ENCODE peak calls at places on chromosome 22, in five cellular contexts. P, V, L, G and X are unnamed samples.

GRCh38 chr22:33299245-33299956 is 241.2 kb upstream of the SYN3 start:
- DNase-seq in V (no peak), L (no peak), P (no peak), G (peak; percentile 14), X (no peak)

GRCh38 chr22:49268924-49269323 is 558.7 kb downstream of the BRD1 start:
- DNase-seq in V (no peak), L (no peak), G (no peak), P (no peak), X (no peak)

GRCh38 chr22:37552560-37553163 is 7.6 kb upstream of the CDC42EP1 start:
- DNase-seq in P (peak; percentile 72), L (no peak), G (peak; percentile 94), V (no peak), X (no peak)

GRCh38 chr22:49168219-49168813 is 659.4 kb downstream of the BRD1 start:
- DNase-seq in G (no peak), V (no peak), P (no peak), L (no peak), X (no peak)

GRCh38 chr22:43081968-43082367 is 7.2 kb downstream of the TTLL1 start:
- DNase-seq in G (no peak), L (no peak), P (no peak), V (no peak), X (no peak)

GRCh38 chr22:46622081-46622521 is 1.9 kb downstream of the GRAMD4 start:
- DNase-seq in V (no peak), L (peak; percentile 19), P (no peak), G (no peak), X (no peak)

GRCh38 chr22:29400576-29400975 is 12.2 kb upstream of the AP1B1 start:
- DNase-seq in G (no peak), V (no peak), L (no peak), P (no peak), X (no peak)

GRCh38 chr22:29225422-29226090 is 19.9 kb downstream of the EMID1 start:
- DNase-seq in G (no peak), V (peak; percentile 74), L (peak; percentile 49), P (no peak), X (no peak)

GRCh38 chr22:37566329-37566837 is 6.1 kb downstream of the CDC42EP1 start:
- DNase-seq in G (no peak), V (peak; percentile 79), L (no peak), P (no peak), X (no peak)

GRCh38 chr22:30809086-30809485 is 114.4 kb downstream of the OSBP2 start:
- DNase-seq in L (no peak), P (no peak), G (no peak), V (no peak), X (no peak)

GRCh38 chr22:30183271-30183670 is 63.3 kb downstream of the LIF start:
- DNase-seq in G (no peak), V (no peak), P (no peak), L (no peak), X (no peak)

GRCh38 chr22:42925598-42925997 is 68.5 kb upstream of the ARFGAP3 start:
- DNase-seq in L (no peak), V (peak; percentile 41), G (no peak), P (no peak), X (no peak)

GRCh38 chr22:29377979-29378378 is 10.4 kb downstream of the AP1B1 start:
- DNase-seq in G (no peak), L (no peak), P (no peak), V (no peak), X (no peak)

GRCh38 chr22:27876684-27877083 is 42.4 kb downstream of the PITPNB start:
- DNase-seq in V (no peak), G (peak; percentile 34), P (no peak), L (no peak), X (peak; percentile 97)

GRCh38 chr22:49013707-49014106 is 814.0 kb downstream of the BRD1 start:
- DNase-seq in G (no peak), P (no peak), V (peak; percentile 54), L (no peak), X (no peak)

GRCh38 chr22:19182472-19183157 is 4.1 kb upstream of the SLC25A1 start:
- DNase-seq in V (no peak), P (no peak), L (no peak), G (no peak), X (no peak)

GRCh38 chr22:29315286-29316195 is at the start of gene RASL10A:
- DNase-seq in P (no peak), V (peak; percentile 37), G (peak; percentile 69), L (no peak), X (no peak)

GRCh38 chr22:30305519-30305905 is 16.2 kb upstream of the CASTOR1 start:
- DNase-seq in P (no peak), G (no peak), V (peak; percentile 70), L (peak; percentile 55), X (no peak)

GRCh38 chr22:26558246-26558895 is 31.6 kb downstream of the TPST2 start:
- DNase-seq in L (no peak), P (no peak), V (no peak), G (no peak), X (no peak)

GRCh38 chr22:26893034-26893710 is 235.8 kb downstream of the MIAT start:
- DNase-seq in P (no peak), V (no peak), G (peak; percentile 20), L (no peak), X (peak; percentile 40)

GRCh38 chr22:47345025-47345424 is 582.6 kb downstream of the TBC1D22A start:
- DNase-seq in V (no peak), L (no peak), P (no peak), G (no peak), X (no peak)

GRCh38 chr22:30931541-30932300 is 36.9 kb downstream of the MORC2 start:
- DNase-seq in V (no peak), L (no peak), P (no peak), G (no peak), X (no peak)

GRCh38 chr22:25068701-25069100 is 116.2 kb downstream of the KIAA1671 start:
- DNase-seq in G (no peak), P (no peak), L (no peak), V (no peak), X (no peak)

GRCh38 chr22:28813772-28814518 is 13.6 kb upstream of the XBP1 start:
- DNase-seq in G (no peak), L (no peak), P (no peak), V (peak; percentile 71), X (no peak)

GRCh38 chr22:48362736-48363404 is 1464.8 kb downstream of the BRD1 start:
- DNase-seq in G (no peak), P (no peak), V (no peak), L (no peak), X (no peak)

GRCh38 chr22:33481550-33481949 is 423.4 kb upstream of the SYN3 start:
- DNase-seq in G (no peak), P (no peak), L (no peak), V (no peak), X (no peak)

GRCh38 chr22:49115186-49115585 is 712.5 kb downstream of the BRD1 start:
- DNase-seq in P (no peak), G (no peak), V (no peak), L (no peak), X (no peak)

GRCh38 chr22:47270463-47271135 is 508.1 kb downstream of the TBC1D22A start:
- DNase-seq in V (no peak), P (no peak), G (no peak), L (no peak), X (peak; percentile 24)

GRCh38 chr22:29727248-29727551 is 7.4 kb downstream of the CABP7 start:
- DNase-seq in V (peak; percentile 71), P (no peak), L (peak; percentile 10), G (peak; percentile 84), X (peak; percentile 56)

GRCh38 chr22:17109113-17109865 is 11.9 kb downstream of the TMEM121B start:
- DNase-seq in P (no peak), G (no peak), L (no peak), V (no peak), X (no peak)

GRCh38 chr22:23110922-23111527 is 30.8 kb downstream of the RSPH14 start:
- DNase-seq in V (no peak), G (no peak), P (no peak), L (no peak), X (no peak)

GRCh38 chr22:23114721-23115020 is 27.1 kb downstream of the RSPH14 start:
- DNase-seq in P (no peak), G (no peak), V (no peak), L (no peak), X (no peak)

GRCh38 chr22:23113847-23114720 is 27.7 kb downstream of the RSPH14 start:
- DNase-seq in V (no peak), G (no peak), L (no peak), P (no peak), X (no peak)

GRCh38 chr22:23113067-23113846 is 28.5 kb downstream of the RSPH14 start:
- DNase-seq in L (no peak), P (no peak), G (no peak), V (no peak), X (peak; percentile 61)

DNA sequence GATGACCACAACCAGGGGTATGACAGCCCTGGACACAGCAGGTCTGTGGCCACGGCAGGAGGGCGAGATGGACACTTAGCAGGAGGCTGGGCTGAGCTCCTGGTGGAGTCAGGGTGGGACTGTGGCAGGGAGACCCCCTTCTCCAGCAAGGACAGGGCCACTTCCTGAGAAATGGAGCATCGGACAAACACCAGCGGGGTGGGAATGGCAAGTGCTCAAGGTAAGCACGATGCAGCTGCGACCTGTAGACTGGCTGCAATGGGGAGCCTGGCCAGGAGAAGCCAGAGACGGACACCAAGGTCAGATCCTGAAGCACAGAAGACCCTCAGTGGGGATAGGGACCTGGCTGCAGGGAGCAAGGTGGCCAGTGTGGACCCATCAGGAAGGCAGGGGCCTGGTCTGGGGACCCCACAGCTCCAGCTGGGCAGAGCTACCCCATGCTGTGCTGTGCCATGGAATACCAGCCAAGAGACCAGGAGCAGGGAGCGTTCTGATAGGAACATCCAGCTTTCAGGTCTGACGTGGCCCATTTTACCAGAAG is 29.2 kb downstream of the RSPH14 start:
- DNase-seq in P (no peak), L (no peak), G (no peak), V (no peak), X (no peak)
- H3K4me1 ChIP-seq in P (peaks cover 12% of the 10 kb centered on the region), L (no peaks in the 10 kb centered on the region), G (no peaks in the 10 kb centered on the region), V (no peaks in the 10 kb centered on the region), X (peaks cover 6% of the 10 kb centered on the region)

DNA sequence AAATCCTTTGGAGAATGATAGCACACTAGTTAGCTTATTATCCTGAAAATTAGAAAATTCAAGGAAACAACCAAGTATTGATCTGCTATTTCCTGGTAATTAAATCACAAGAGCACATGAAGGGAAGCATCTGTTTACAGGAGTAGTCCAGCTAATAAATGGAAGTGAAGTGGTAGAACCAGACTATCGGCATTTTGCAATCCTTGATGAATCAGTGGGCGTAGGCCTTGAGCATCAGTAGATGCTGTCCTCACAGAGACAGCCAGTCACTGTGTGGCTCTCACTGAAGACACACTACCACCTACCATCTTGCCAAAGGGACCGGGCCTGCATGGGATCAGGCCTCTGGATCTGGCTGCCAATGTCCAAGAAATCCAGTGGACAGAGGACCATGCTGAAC is 69.8 kb downstream of the FBLN1 start:
- DNase-seq in V (no peak), G (no peak), L (no peak), P (no peak), X (no peak)
- H3K4me3 ChIP-seq in V (no peak overlapping the region), G (no peak overlapping the region), L (no peak overlapping the region), P (no peak overlapping the region), X (no peak overlapping the region)

GRCh38 chr22:39529487-39529851 is 3.1 kb downstream of the RPS19BP1 start:
- DNase-seq in P (no peak), V (no peak), G (no peak), L (no peak), X (no peak)
- H3K27me3 ChIP-seq in P (no peaks in the 10 kb centered on the region), V (no peaks in the 10 kb centered on the region), G (no peaks in the 10 kb centered on the region), L (no peaks in the 10 kb centered on the region), X (no peaks in the 10 kb centered on the region)

GRCh38 chr22:50272103-50272782 is 2.1 kb upstream of the MAPK11 start:
- DNase-seq in V (no peak), P (peak; percentile 24), L (no peak), G (peak; percentile 45), X (no peak)
- H3K4me1 ChIP-seq in V (peaks cover 40% of the 10 kb centered on the region), P (peaks cover 26% of the 10 kb centered on the region), L (peaks cover 12% of the 10 kb centered on the region), G (peaks cover 22% of the 10 kb centered on the region), X (peaks cover 45% of the 10 kb centered on the region)